ENCODE peak calls at places on chromosomes 12 and 14, in four cellular contexts. X, M, Q and Y are unnamed samples.

GRCh38 chr12:26233620-26234019 is 38.2 kb downstream of the SSPN start:
- DNase-seq in X (no peak), M (no peak), Q (no peak), Y (no peak)

GRCh38 chr14:89956294-89957009 is 725 bp downstream of the TDP1 start:
- DNase-seq in X (peak), M (peak), Q (peak), Y (peak)

GRCh38 chr14:99636487-99636886 is 8.4 kb upstream of the HHIPL1 start:
- DNase-seq in X (no peak), M (no peak), Q (no peak), Y (no peak)

GRCh38 chr12:122860052-122860853 is 25.0 kb downstream of the HIP1R start:
- DNase-seq in X (peak), M (peak), Q (peak), Y (peak)

GRCh38 chr14:91059576-91060471 is 617 bp downstream of the RPS6KA5 start:
- DNase-seq in X (peak), M (peak), Q (peak), Y (peak)

GRCh38 chr14:101320386-101320785 is 240.9 kb upstream of the DIO3 start:
- DNase-seq in X (no peak), M (no peak), Q (no peak), Y (no peak)

GRCh38 chr12:48788852-48789775 is at the start of gene ADCY6:
- DNase-seq in X (peak), M (no peak), Q (peak), Y (peak)

GRCh38 chr14:105014032-105014431 is 6.9 kb downstream of the CDCA4 start:
- DNase-seq in X (no peak), M (no peak), Q (peak), Y (no peak)

GRCh38 chr12:133080619-133081407 is at the start of gene ZNF140:
- DNase-seq in X (peak), M (peak), Q (peak), Y (peak)

GRCh38 chr12:25960176-25960575 is 1.7 kb downstream of the RASSF8 start:
- DNase-seq in X (peak), M (no peak), Q (no peak), Y (no peak)

GRCh38 chr14:68076451-68076850 is 256.9 kb downstream of the RAD51B start:
- DNase-seq in X (no peak), M (no peak), Q (no peak), Y (peak)

GRCh38 chr12:101097829-101098580 is 112.0 kb downstream of the SLC5A8 start:
- DNase-seq in X (peak), M (no peak), Q (no peak), Y (peak)

GRCh38 chr14:50791201-50791600 is 39.8 kb downstream of the NIN start:
- DNase-seq in X (no peak), M (no peak), Q (peak), Y (no peak)

GRCh38 chr14:91996951-91997371 is 42.9 kb downstream of the TRIP11 start:
- DNase-seq in X (peak), M (peak), Q (peak), Y (peak)

GRCh38 chr12:122106891-122107660 is 28.5 kb downstream of the MLXIP start:
- DNase-seq in X (peak), M (peak), Q (no peak), Y (peak)

GRCh38 chr12:12909995-12910391 is 18.6 kb downstream of the GPRC5A start:
- DNase-seq in X (peak), M (no peak), Q (no peak), Y (no peak)

GRCh38 chr12:104275689-104276088 is 27.9 kb upstream of the EID3 start:
- DNase-seq in X (peak), M (no peak), Q (no peak), Y (peak)

GRCh38 chr14:92998957-92999356 is 76.0 kb downstream of the CHGA start:
- DNase-seq in X (no peak), M (no peak), Q (no peak), Y (no peak)

GRCh38 chr12:116910645-116911449 is at the start of gene FBXW8:
- DNase-seq in X (peak), M (peak), Q (peak), Y (peak)

GRCh38 chr12:131619106-131619642 is 91.7 kb upstream of the SFSWAP start:
- DNase-seq in X (no peak), M (no peak), Q (no peak), Y (no peak)

GRCh38 chr12:131057211-131057721 is 103.6 kb downstream of the ADGRD1 start:
- DNase-seq in X (no peak), M (no peak), Q (no peak), Y (no peak)

GRCh38 chr14:100879782-100880181 is 23.7 kb downstream of the RTL1 start:
- DNase-seq in X (no peak), M (no peak), Q (no peak), Y (no peak)

GRCh38 chr12:127656261-127656660 is 610.7 kb upstream of the TMEM132C start:
- DNase-seq in X (no peak), M (no peak), Q (no peak), Y (no peak)

GRCh38 chr14:91839754-91840153 is 27.6 kb downstream of the TC2N start:
- DNase-seq in X (peak), M (no peak), Q (no peak), Y (no peak)

GRCh38 chr12:122827258-122827657 is 8.0 kb upstream of the HIP1R start:
- DNase-seq in X (no peak), M (no peak), Q (peak), Y (peak)

GRCh38 chr14:68781161-68782021 is 11.5 kb downstream of the ZFP36L1 start:
- DNase-seq in X (no peak), M (no peak), Q (no peak), Y (no peak)

GRCh38 chr12:49776858-49777257 is 35.5 kb downstream of the TMBIM6 start:
- DNase-seq in X (no peak), M (no peak), Q (peak), Y (no peak)